ENCODE peak calls at places on chromosomes 6 and 20, in ten cellular contexts. One of them, this sample, is unnamed.

GRCh38 chr6:152124432-152125074 is 317.1 kb downstream of the ESR1 start:
- DNase-seq in epithelial cell of esophagus: peak; percentile 72
- DNase-seq in left ventricle myocardium inferior: no peak
- DNase-seq in A549: peak; percentile 33
- DNase-seq in Peyer's patch: no peak
- DNase-seq in neuronal stem cell: peak; percentile 20
- DNase-seq in heart right ventricle: no peak
- DNase-seq in heart left ventricle: no peak
- DNase-seq in Caco-2: peak; percentile 13
- DNase-seq in choroid plexus epithelial cell: peak; percentile 88
- DNase-seq in this sample: peak; percentile 24

GRCh38 chr6:82740066-82740465 is 325.6 kb downstream of the UBE3D start:
- DNase-seq in epithelial cell of esophagus: no peak
- DNase-seq in left ventricle myocardium inferior: no peak
- DNase-seq in A549: no peak
- DNase-seq in Peyer's patch: no peak
- DNase-seq in neuronal stem cell: no peak
- DNase-seq in heart right ventricle: no peak
- DNase-seq in heart left ventricle: no peak
- DNase-seq in Caco-2: no peak
- DNase-seq in choroid plexus epithelial cell: no peak
- DNase-seq in this sample: no peak

GRCh38 chr6:169445661-169446581 is 192.3 kb upstream of the THBS2 start:
- DNase-seq in epithelial cell of esophagus: no peak
- DNase-seq in left ventricle myocardium inferior: no peak
- DNase-seq in A549: no peak
- DNase-seq in Peyer's patch: no peak
- DNase-seq in neuronal stem cell: no peak
- DNase-seq in heart right ventricle: no peak
- DNase-seq in heart left ventricle: no peak
- DNase-seq in Caco-2: peak; percentile 22
- DNase-seq in choroid plexus epithelial cell: no peak
- DNase-seq in this sample: no peak

GRCh38 chr6:132569170-132569569 is 952 bp upstream of the TAAR6 start:
- DNase-seq in epithelial cell of esophagus: no peak
- DNase-seq in left ventricle myocardium inferior: no peak
- DNase-seq in A549: no peak
- DNase-seq in Peyer's patch: no peak
- DNase-seq in neuronal stem cell: no peak
- DNase-seq in heart right ventricle: no peak
- DNase-seq in heart left ventricle: no peak
- DNase-seq in Caco-2: no peak
- DNase-seq in choroid plexus epithelial cell: no peak
- DNase-seq in this sample: no peak

GRCh38 chr6:137772541-137773289 is 94.3 kb upstream of the TNFAIP3 start:
- DNase-seq in epithelial cell of esophagus: no peak
- DNase-seq in left ventricle myocardium inferior: no peak
- DNase-seq in A549: no peak
- DNase-seq in Peyer's patch: no peak
- DNase-seq in neuronal stem cell: no peak
- DNase-seq in heart right ventricle: no peak
- DNase-seq in heart left ventricle: no peak
- DNase-seq in Caco-2: no peak
- DNase-seq in choroid plexus epithelial cell: no peak
- DNase-seq in this sample: no peak

GRCh38 chr6:54267798-54268197 is 40.4 kb upstream of the TINAG start:
- DNase-seq in epithelial cell of esophagus: peak; percentile 73
- DNase-seq in left ventricle myocardium inferior: no peak
- DNase-seq in A549: peak; percentile 3
- DNase-seq in Peyer's patch: peak; percentile 52
- DNase-seq in neuronal stem cell: no peak
- DNase-seq in heart right ventricle: no peak
- DNase-seq in heart left ventricle: no peak
- DNase-seq in Caco-2: peak; percentile 51
- DNase-seq in choroid plexus epithelial cell: peak; percentile 87
- DNase-seq in this sample: peak; percentile 22

GRCh38 chr6:142130814-142131213 is 1.9 kb upstream of the GJE1 start:
- DNase-seq in epithelial cell of esophagus: no peak
- DNase-seq in left ventricle myocardium inferior: no peak
- DNase-seq in A549: no peak
- DNase-seq in Peyer's patch: no peak
- DNase-seq in neuronal stem cell: no peak
- DNase-seq in heart right ventricle: no peak
- DNase-seq in heart left ventricle: no peak
- DNase-seq in Caco-2: no peak
- DNase-seq in choroid plexus epithelial cell: no peak
- DNase-seq in this sample: no peak

GRCh38 chr6:63581355-63581998 is 9.2 kb downstream of the LOC128125822 start:
- DNase-seq in epithelial cell of esophagus: no peak
- DNase-seq in left ventricle myocardium inferior: no peak
- DNase-seq in A549: no peak
- DNase-seq in Peyer's patch: no peak
- DNase-seq in neuronal stem cell: no peak
- DNase-seq in heart right ventricle: no peak
- DNase-seq in heart left ventricle: no peak
- DNase-seq in Caco-2: no peak
- DNase-seq in choroid plexus epithelial cell: no peak
- DNase-seq in this sample: no peak

GRCh38 chr6:111306104-111306888 is 176.7 kb downstream of the REV3L start:
- DNase-seq in epithelial cell of esophagus: peak; percentile 69
- DNase-seq in left ventricle myocardium inferior: no peak
- DNase-seq in A549: no peak
- DNase-seq in Peyer's patch: no peak
- DNase-seq in neuronal stem cell: no peak
- DNase-seq in heart right ventricle: no peak
- DNase-seq in heart left ventricle: no peak
- DNase-seq in Caco-2: peak; percentile 15
- DNase-seq in choroid plexus epithelial cell: no peak
- DNase-seq in this sample: no peak

GRCh38 chr6:11296449-11297375 is 64.2 kb upstream of the NEDD9 start:
- DNase-seq in epithelial cell of esophagus: no peak
- DNase-seq in left ventricle myocardium inferior: no peak
- DNase-seq in A549: no peak
- DNase-seq in Peyer's patch: no peak
- DNase-seq in neuronal stem cell: no peak
- DNase-seq in heart right ventricle: no peak
- DNase-seq in heart left ventricle: no peak
- DNase-seq in Caco-2: peak; percentile 69
- DNase-seq in choroid plexus epithelial cell: no peak
- DNase-seq in this sample: no peak

GRCh38 chr6:137795510-137795909 is 71.5 kb upstream of the TNFAIP3 start:
- DNase-seq in epithelial cell of esophagus: no peak
- DNase-seq in left ventricle myocardium inferior: no peak
- DNase-seq in A549: no peak
- DNase-seq in Peyer's patch: no peak
- DNase-seq in neuronal stem cell: no peak
- DNase-seq in heart right ventricle: no peak
- DNase-seq in heart left ventricle: no peak
- DNase-seq in Caco-2: no peak
- DNase-seq in choroid plexus epithelial cell: no peak
- DNase-seq in this sample: peak; percentile 87

GRCh38 chr6:43972915-43973304 is 154.3 kb downstream of the MRPL14 start:
- DNase-seq in epithelial cell of esophagus: peak; percentile 76
- DNase-seq in left ventricle myocardium inferior: peak; percentile 87
- DNase-seq in A549: no peak
- DNase-seq in Peyer's patch: peak; percentile 58
- DNase-seq in neuronal stem cell: no peak
- DNase-seq in heart right ventricle: peak; percentile 84
- DNase-seq in heart left ventricle: peak; percentile 87
- DNase-seq in Caco-2: no peak
- DNase-seq in choroid plexus epithelial cell: peak; percentile 89
- DNase-seq in this sample: no peak

GRCh38 chr20:6533321-6533720 is 234.2 kb upstream of the BMP2 start:
- DNase-seq in epithelial cell of esophagus: no peak
- DNase-seq in left ventricle myocardium inferior: no peak
- DNase-seq in A549: no peak
- DNase-seq in Peyer's patch: no peak
- DNase-seq in neuronal stem cell: no peak
- DNase-seq in heart right ventricle: no peak
- DNase-seq in heart left ventricle: no peak
- DNase-seq in Caco-2: no peak
- DNase-seq in choroid plexus epithelial cell: peak; percentile 61
- DNase-seq in this sample: no peak
- H3K4me3 ChIP-seq in epithelial cell of esophagus: no peak overlapping the region
- H3K4me3 ChIP-seq in left ventricle myocardium inferior: peak overlapping the region; percentile 47
- H3K4me3 ChIP-seq in A549: no peak overlapping the region
- H3K4me3 ChIP-seq in Peyer's patch: no peak overlapping the region
- H3K4me3 ChIP-seq in neuronal stem cell: no peak overlapping the region
- H3K4me3 ChIP-seq in heart right ventricle: no peak overlapping the region
- H3K4me3 ChIP-seq in heart left ventricle: peak overlapping the region; percentile 38
- H3K4me3 ChIP-seq in Caco-2: no peak overlapping the region
- H3K4me3 ChIP-seq in choroid plexus epithelial cell: peak overlapping the region; percentile 45
- H3K4me3 ChIP-seq in this sample: no peak overlapping the region

DNA sequence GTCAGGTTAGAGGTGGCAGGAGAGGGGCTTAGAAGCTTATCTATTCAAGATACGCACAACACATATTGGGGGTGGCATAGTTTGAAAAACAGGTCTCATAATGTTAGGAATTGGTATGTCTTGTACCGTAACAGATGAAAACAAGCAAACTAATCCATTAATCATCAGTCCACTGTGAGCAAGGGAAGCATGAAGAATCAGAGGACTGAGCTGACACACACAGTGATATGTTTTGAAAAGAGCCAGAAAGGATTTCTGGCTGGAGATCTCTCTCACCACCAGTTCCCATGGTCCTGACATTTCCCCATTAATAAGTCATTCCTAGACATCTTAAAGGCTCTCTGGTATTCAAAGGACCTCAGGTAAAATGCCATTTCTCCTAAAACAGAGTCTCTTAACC is 158.8 kb upstream of the PHACTR1 start:
- DNase-seq in epithelial cell of esophagus: no peak
- DNase-seq in left ventricle myocardium inferior: no peak
- DNase-seq in A549: no peak
- DNase-seq in Peyer's patch: no peak
- DNase-seq in neuronal stem cell: no peak
- DNase-seq in heart right ventricle: no peak
- DNase-seq in heart left ventricle: no peak
- DNase-seq in Caco-2: no peak
- DNase-seq in choroid plexus epithelial cell: no peak
- DNase-seq in this sample: no peak
- H3K4me3 ChIP-seq in epithelial cell of esophagus: no peak overlapping the region
- H3K4me3 ChIP-seq in left ventricle myocardium inferior: no peak overlapping the region
- H3K4me3 ChIP-seq in A549: no peak overlapping the region
- H3K4me3 ChIP-seq in Peyer's patch: no peak overlapping the region
- H3K4me3 ChIP-seq in neuronal stem cell: no peak overlapping the region
- H3K4me3 ChIP-seq in heart right ventricle: no peak overlapping the region
- H3K4me3 ChIP-seq in heart left ventricle: no peak overlapping the region
- H3K4me3 ChIP-seq in Caco-2: no peak overlapping the region
- H3K4me3 ChIP-seq in choroid plexus epithelial cell: no peak overlapping the region
- H3K4me3 ChIP-seq in this sample: no peak overlapping the region

GRCh38 chr20:24994470-24995368 is 2.2 kb upstream of the APMAP start:
- DNase-seq in epithelial cell of esophagus: peak; percentile 70
- DNase-seq in left ventricle myocardium inferior: peak; percentile 89
- DNase-seq in A549: peak; percentile 91
- DNase-seq in Peyer's patch: peak; percentile 92
- DNase-seq in neuronal stem cell: peak; percentile 78
- DNase-seq in heart right ventricle: peak; percentile 75
- DNase-seq in heart left ventricle: peak; percentile 79
- DNase-seq in Caco-2: peak; percentile 89
- DNase-seq in choroid plexus epithelial cell: peak; percentile 82
- DNase-seq in this sample: peak; percentile 69
- H3K4me3 ChIP-seq in epithelial cell of esophagus: no peak overlapping the region
- H3K4me3 ChIP-seq in left ventricle myocardium inferior: peak overlapping the region; percentile 29
- H3K4me3 ChIP-seq in A549: no peak overlapping the region
- H3K4me3 ChIP-seq in Peyer's patch: peak overlapping the region; percentile 16
- H3K4me3 ChIP-seq in neuronal stem cell: no peak overlapping the region
- H3K4me3 ChIP-seq in heart right ventricle: no peak overlapping the region
- H3K4me3 ChIP-seq in heart left ventricle: peak overlapping the region; percentile 17
- H3K4me3 ChIP-seq in Caco-2: no peak overlapping the region
- H3K4me3 ChIP-seq in choroid plexus epithelial cell: no peak overlapping the region
- H3K4me3 ChIP-seq in this sample: no peak overlapping the region

GRCh38 chr20:56860413-56860812 is 231.3 kb downstream of the TFAP2C start:
- DNase-seq in epithelial cell of esophagus: no peak
- DNase-seq in left ventricle myocardium inferior: no peak
- DNase-seq in A549: no peak
- DNase-seq in Peyer's patch: no peak
- DNase-seq in neuronal stem cell: no peak
- DNase-seq in heart right ventricle: no peak
- DNase-seq in heart left ventricle: no peak
- DNase-seq in Caco-2: no peak
- DNase-seq in choroid plexus epithelial cell: peak; percentile 25
- DNase-seq in this sample: no peak
- H3K4me3 ChIP-seq in epithelial cell of esophagus: no peak overlapping the region
- H3K4me3 ChIP-seq in left ventricle myocardium inferior: no peak overlapping the region
- H3K4me3 ChIP-seq in A549: no peak overlapping the region
- H3K4me3 ChIP-seq in Peyer's patch: no peak overlapping the region
- H3K4me3 ChIP-seq in neuronal stem cell: no peak overlapping the region
- H3K4me3 ChIP-seq in heart right ventricle: no peak overlapping the region
- H3K4me3 ChIP-seq in heart left ventricle: no peak overlapping the region
- H3K4me3 ChIP-seq in Caco-2: no peak overlapping the region
- H3K4me3 ChIP-seq in choroid plexus epithelial cell: no peak overlapping the region
- H3K4me3 ChIP-seq in this sample: no peak overlapping the region

GRCh38 chr6:163391983-163392382 is 22.5 kb upstream of the QKI start:
- DNase-seq in epithelial cell of esophagus: peak; percentile 97
- DNase-seq in left ventricle myocardium inferior: no peak
- DNase-seq in A549: no peak
- DNase-seq in Peyer's patch: no peak
- DNase-seq in neuronal stem cell: no peak
- DNase-seq in heart right ventricle: no peak
- DNase-seq in heart left ventricle: no peak
- DNase-seq in Caco-2: no peak
- DNase-seq in choroid plexus epithelial cell: peak; percentile 20
- DNase-seq in this sample: no peak
- H3K4me3 ChIP-seq in epithelial cell of esophagus: peak overlapping the region; percentile 18
- H3K4me3 ChIP-seq in left ventricle myocardium inferior: no peak overlapping the region
- H3K4me3 ChIP-seq in A549: no peak overlapping the region
- H3K4me3 ChIP-seq in Peyer's patch: no peak overlapping the region
- H3K4me3 ChIP-seq in neuronal stem cell: no peak overlapping the region
- H3K4me3 ChIP-seq in heart right ventricle: no peak overlapping the region
- H3K4me3 ChIP-seq in heart left ventricle: no peak overlapping the region
- H3K4me3 ChIP-seq in Caco-2: no peak overlapping the region
- H3K4me3 ChIP-seq in choroid plexus epithelial cell: no peak overlapping the region
- H3K4me3 ChIP-seq in this sample: no peak overlapping the region

DNA sequence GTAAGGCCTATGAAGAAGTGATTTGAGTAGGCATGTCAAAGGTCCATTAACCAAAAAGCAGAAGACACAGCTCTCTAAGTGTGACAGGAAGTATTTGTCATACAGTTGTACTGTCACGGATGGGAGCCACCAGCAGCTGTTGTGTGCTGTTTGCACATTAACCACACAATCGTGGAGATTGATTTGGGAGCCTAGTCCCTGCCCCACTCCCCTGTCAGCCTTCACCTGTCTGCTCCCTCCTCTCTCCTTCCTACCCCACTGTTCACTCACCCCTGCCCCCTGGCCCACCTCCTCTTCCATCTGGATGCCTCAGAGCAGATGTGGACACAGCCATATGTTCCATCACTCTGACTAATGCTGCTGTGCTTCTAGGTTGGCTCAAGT is 124.7 kb upstream of the SPACA1 start:
- DNase-seq in epithelial cell of esophagus: no peak
- DNase-seq in left ventricle myocardium inferior: no peak
- DNase-seq in A549: no peak
- DNase-seq in Peyer's patch: peak; percentile 79
- DNase-seq in neuronal stem cell: no peak
- DNase-seq in heart right ventricle: no peak
- DNase-seq in heart left ventricle: no peak
- DNase-seq in Caco-2: no peak
- DNase-seq in choroid plexus epithelial cell: no peak
- DNase-seq in this sample: peak; percentile 21
- H3K4me3 ChIP-seq in epithelial cell of esophagus: no peak overlapping the region
- H3K4me3 ChIP-seq in left ventricle myocardium inferior: no peak overlapping the region
- H3K4me3 ChIP-seq in A549: no peak overlapping the region
- H3K4me3 ChIP-seq in Peyer's patch: no peak overlapping the region
- H3K4me3 ChIP-seq in neuronal stem cell: no peak overlapping the region
- H3K4me3 ChIP-seq in heart right ventricle: no peak overlapping the region
- H3K4me3 ChIP-seq in heart left ventricle: no peak overlapping the region
- H3K4me3 ChIP-seq in Caco-2: no peak overlapping the region
- H3K4me3 ChIP-seq in choroid plexus epithelial cell: no peak overlapping the region
- H3K4me3 ChIP-seq in this sample: no peak overlapping the region

GRCh38 chr6:2655844-2656433 is 94.8 kb downstream of the MYLK4 start:
- DNase-seq in epithelial cell of esophagus: no peak
- DNase-seq in left ventricle myocardium inferior: no peak
- DNase-seq in A549: no peak
- DNase-seq in Peyer's patch: no peak
- DNase-seq in neuronal stem cell: peak; percentile 29
- DNase-seq in heart right ventricle: no peak
- DNase-seq in heart left ventricle: no peak
- DNase-seq in Caco-2: no peak
- DNase-seq in choroid plexus epithelial cell: no peak
- DNase-seq in this sample: no peak
- H3K4me3 ChIP-seq in epithelial cell of esophagus: no peak overlapping the region
- H3K4me3 ChIP-seq in left ventricle myocardium inferior: no peak overlapping the region
- H3K4me3 ChIP-seq in A549: no peak overlapping the region
- H3K4me3 ChIP-seq in Peyer's patch: no peak overlapping the region
- H3K4me3 ChIP-seq in neuronal stem cell: no peak overlapping the region
- H3K4me3 ChIP-seq in heart right ventricle: no peak overlapping the region
- H3K4me3 ChIP-seq in heart left ventricle: no peak overlapping the region
- H3K4me3 ChIP-seq in Caco-2: no peak overlapping the region
- H3K4me3 ChIP-seq in choroid plexus epithelial cell: no peak overlapping the region
- H3K4me3 ChIP-seq in this sample: no peak overlapping the region